ENCODE peak calls at places on chromosomes 13 and 19, in six cellular contexts. Q is heart right ventricle; K is transverse colon; L is ovary; B is CD4-positive, alpha-beta T cell; U is CD8-positive, alpha-beta memory T cell. R is an unnamed sample.

GRCh38 chr19:12965017-12965811 is 4.2 kb upstream of the DAND5 start:
- DNase-seq in K (peak), L (peak), Q (peak), U (peak), B (peak), R (peak)

GRCh38 chr13:57665471-57665870 is 33.9 kb downstream of the PCDH17 start:
- DNase-seq in K (no peak), B (no peak), Q (no peak), L (no peak), U (no peak), R (no peak)

GRCh38 chr19:49468746-49469447 is 5.1 kb upstream of the FLT3LG start:
- DNase-seq in L (no peak), Q (peak), B (peak), K (peak), U (peak), R (no peak)

GRCh38 chr19:50909240-50910070 is 1.7 kb downstream of the KLK4 start:
- DNase-seq in B (no peak), Q (no peak), L (no peak), U (no peak), K (peak), R (no peak)

GRCh38 chr19:48445256-48445605 is 552 bp upstream of the GRWD1 start:
- DNase-seq in K (no peak), B (no peak), L (no peak), U (no peak), Q (peak), R (no peak)

GRCh38 chr13:39410089-39410901 is 192.7 kb downstream of the LHFPL6 start:
- DNase-seq in Q (no peak), K (no peak), U (no peak), B (no peak), L (no peak), R (no peak)

GRCh38 chr19:38466050-38466449 is 32.6 kb downstream of the RYR1 start:
- DNase-seq in B (no peak), K (no peak), U (no peak), L (no peak), Q (no peak), R (no peak)

GRCh38 chr13:98802548-98802947 is 50.1 kb upstream of the SLC15A1 start:
- DNase-seq in K (no peak), Q (no peak), L (no peak), B (no peak), U (no peak), R (no peak)

GRCh38 chr13:112238436-112238995 is 137.6 kb upstream of the SPACA7 start:
- DNase-seq in K (no peak), B (no peak), U (no peak), L (no peak), Q (no peak), R (no peak)

GRCh38 chr13:33678906-33679657 is 138.9 kb upstream of the RFC3 start:
- DNase-seq in U (no peak), L (peak), B (peak), K (peak), Q (peak), R (no peak)

GRCh38 chr13:73938375-73939070 is 195.7 kb downstream of the KLF12 start:
- DNase-seq in Q (no peak), L (no peak), B (no peak), K (no peak), U (no peak), R (no peak)

DNA sequence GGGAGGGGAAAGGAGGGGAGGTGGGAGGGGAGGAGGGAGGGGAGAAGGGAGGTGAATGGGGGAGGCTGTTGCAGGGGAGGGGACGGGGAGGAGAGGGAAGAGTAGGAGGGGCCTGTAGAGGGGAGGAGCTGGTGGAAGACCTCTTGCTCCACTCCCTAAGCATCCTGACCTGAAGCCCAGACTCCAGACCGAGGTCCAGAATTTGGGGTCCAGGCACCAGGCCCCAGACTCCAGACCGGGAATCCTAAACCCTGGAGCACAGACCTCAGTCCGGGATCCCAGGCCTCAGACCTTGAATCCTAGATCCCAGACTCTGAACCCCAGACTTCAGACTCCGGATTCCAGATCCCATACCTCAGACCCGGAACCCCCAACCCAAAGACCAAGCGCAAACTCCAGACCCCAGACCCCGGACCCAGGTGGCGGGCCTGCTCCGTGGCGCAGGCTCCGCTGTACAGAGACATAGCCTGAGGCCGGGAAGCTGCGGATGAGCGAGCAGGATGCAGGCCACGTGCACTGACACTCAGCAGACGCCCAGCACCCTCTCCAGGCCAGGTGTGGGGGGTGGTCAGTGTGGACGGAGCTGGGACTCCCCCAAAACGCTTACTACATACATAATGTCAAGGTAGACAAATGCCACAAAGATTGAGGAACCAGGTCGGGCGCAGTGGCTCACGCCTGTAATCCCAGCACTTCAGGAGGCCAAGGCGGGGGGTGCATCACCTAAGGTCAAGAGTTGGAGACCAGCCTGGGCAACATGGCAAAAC is 710 bp upstream of the BTBD2 start:
- DNase-seq in U (peak), Q (peak), L (peak), B (no peak), K (peak), R (peak)
- H3K27ac ChIP-seq in U (no peak), Q (peak), L (peak), B (no peak), K (peak), R (peak)

GRCh38 chr19:35612224-35612558 is 344 bp upstream of the HAUS5 start:
- DNase-seq in Q (no peak), B (no peak), U (no peak), L (no peak), K (no peak), R (no peak)

GRCh38 chr19:35609881-35610353 is 2.6 kb upstream of the HAUS5 start:
- DNase-seq in B (no peak), L (no peak), Q (no peak), U (no peak), K (no peak), R (no peak)

GRCh38 chr19:35615036-35615435 is 2.5 kb downstream of the HAUS5 start:
- DNase-seq in L (no peak), B (no peak), Q (no peak), U (no peak), K (no peak), R (no peak)

GRCh38 chr19:35613574-35613973 is 1.0 kb downstream of the HAUS5 start:
- DNase-seq in U (no peak), B (no peak), L (no peak), Q (no peak), K (no peak), R (no peak)

DNA sequence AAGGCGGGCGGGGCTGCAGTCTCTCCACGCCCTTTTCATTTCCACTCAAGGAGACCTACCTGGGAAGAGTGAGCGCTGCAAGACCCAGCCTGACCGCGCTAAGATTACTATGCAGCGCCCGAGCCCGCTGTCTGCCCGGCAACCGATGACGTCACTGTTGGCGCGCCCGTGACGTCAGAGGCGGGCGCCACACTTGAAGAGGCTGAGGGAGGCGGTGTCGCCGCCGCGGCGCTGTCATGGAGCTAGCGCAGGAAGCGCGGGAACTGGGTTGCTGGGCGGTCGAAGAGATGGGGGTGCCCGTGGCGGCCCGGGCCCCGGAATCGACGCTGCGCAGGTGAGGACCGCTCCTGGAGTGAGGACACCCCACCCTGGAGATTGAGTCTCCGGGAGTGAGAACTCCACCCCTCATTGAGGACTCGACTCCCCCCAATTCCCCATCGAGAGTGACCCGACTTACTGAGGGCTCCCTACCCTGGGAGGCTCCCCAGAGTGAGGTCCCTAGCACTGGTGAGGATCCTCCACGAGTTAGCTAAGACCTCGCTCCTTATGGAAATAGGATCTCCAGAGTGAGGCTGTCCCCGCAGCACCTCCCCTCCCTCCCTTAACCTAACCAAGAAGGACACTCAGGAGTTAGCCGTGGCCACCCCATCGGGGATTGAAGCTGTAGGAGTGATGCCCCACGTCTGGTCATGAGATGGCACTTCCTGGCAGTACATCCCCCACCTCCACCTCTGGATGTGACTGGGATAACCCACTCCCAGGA is at the start of gene HAUS5:
- DNase-seq in L (peak), U (peak), K (peak), B (peak), Q (peak), R (peak)
- H3K27ac ChIP-seq in L (peak), U (peak), K (peak), B (peak), Q (peak), R (no peak)

GRCh38 chr19:1598777-1599459 is 6.3 kb upstream of the MBD3 start:
- DNase-seq in L (no peak), B (no peak), U (no peak), K (no peak), Q (no peak), R (no peak)

GRCh38 chr19:1602091-1602707 is 3.1 kb downstream of the UQCR11 start:
- DNase-seq in K (no peak), L (peak), B (no peak), U (no peak), Q (no peak), R (no peak)

GRCh38 chr19:1601613-1602064 is 3.6 kb downstream of the UQCR11 start:
- DNase-seq in B (no peak), L (no peak), K (no peak), U (no peak), Q (no peak), R (no peak)

GRCh38 chr19:1599460-1599846 is 5.8 kb downstream of the UQCR11 start:
- DNase-seq in B (no peak), U (no peak), K (no peak), L (no peak), Q (no peak), R (no peak)
- H3K27ac ChIP-seq in B (no peak), U (no peak), K (no peak), L (no peak), Q (no peak), R (no peak)

DNA sequence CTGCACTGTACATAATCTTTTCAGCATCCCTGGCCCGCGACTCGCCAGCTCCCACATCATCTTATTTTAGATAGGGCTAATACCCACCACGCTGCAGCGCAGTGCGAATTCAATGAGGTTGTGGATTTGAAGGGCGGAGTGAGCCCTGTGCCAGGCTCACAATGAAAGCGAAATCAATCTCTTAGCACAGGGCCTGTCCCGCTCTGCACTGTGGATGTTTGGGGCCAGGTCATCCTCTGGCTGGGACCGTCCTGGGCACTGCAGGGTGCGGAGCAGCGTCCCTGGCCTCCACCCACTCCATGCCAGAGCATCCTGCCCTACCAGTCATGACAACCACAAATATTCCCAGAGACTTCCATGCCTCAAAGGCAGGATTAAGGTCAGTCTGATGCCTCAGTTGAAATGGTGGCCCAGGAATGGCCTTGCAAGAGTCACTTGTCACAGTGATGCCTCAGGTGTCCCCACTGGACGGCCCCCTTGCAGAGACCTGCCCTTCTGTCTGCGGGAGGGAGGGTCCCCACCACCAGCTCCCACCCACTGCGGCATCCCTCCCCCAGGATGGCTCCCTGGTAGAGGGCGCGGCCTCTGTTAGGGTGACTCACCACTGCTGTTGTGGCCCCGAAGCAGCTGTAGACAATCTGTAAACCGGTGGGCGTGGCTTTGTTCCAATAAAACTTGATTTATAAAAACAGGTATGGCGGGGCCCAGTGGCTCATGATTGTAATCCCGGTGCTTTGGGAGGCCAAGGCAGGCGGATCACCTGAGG is 5.6 kb downstream of the UHRF1 start:
- DNase-seq in U (peak), L (no peak), K (peak), B (peak), Q (no peak), R (no peak)
- H3K27ac ChIP-seq in U (peak), L (no peak), K (peak), B (peak), Q (no peak), R (no peak)

GRCh38 chr13:26020536-26021290 is 31.1 kb downstream of the SHISA2 start:
- DNase-seq in Q (no peak), K (no peak), U (no peak), L (no peak), B (no peak), R (no peak)
- H3K27ac ChIP-seq in Q (no peak), K (no peak), U (no peak), L (no peak), B (no peak), R (peak)

R was measured in caudate nucleus.